ENCODE peak calls at places on chromosome 18, in nine cellular contexts. B is colonic mucosa, V is SK-N-SH, A is MM.1S, L is astrocyte, O is HepG2, H is GM12878, R is IMR-90, U is mammary epithelial cell. Q is an unnamed sample. For H3K27me3, the result is how much of the 10 kb centered on the place peaks cover.

GRCh38 chr18:22110482-22110924 is 58.9 kb upstream of the GATA6 start:
- DNase-seq in U (no peak), V (no peak), L (no peak), B (no peak), A (no peak), H (no peak), R (no peak), O (no peak), Q (peak)

GRCh38 chr18:76386071-76386470 is 109.0 kb downstream of the ZNF516 start:
- DNase-seq in R (no peak), B (no peak), A (no peak), O (no peak), U (no peak), V (no peak), H (no peak), L (no peak), Q (no peak)

GRCh38 chr18:11852048-11852341 is 782 bp downstream of the CHMP1B start:
- DNase-seq in V (no peak), R (no peak), A (no peak), U (no peak), L (no peak), H (no peak), O (no peak), B (no peak), Q (no peak)

GRCh38 chr18:7668392-7668791 is 101.3 kb downstream of the PTPRM start:
- DNase-seq in U (no peak), L (no peak), O (no peak), B (no peak), A (no peak), R (no peak), H (no peak), V (no peak), Q (no peak)

GRCh38 chr18:74897971-74898657 is 300.4 kb downstream of the ZNF407 start:
- DNase-seq in V (no peak), H (no peak), B (no peak), A (no peak), R (peak), L (peak), O (no peak), U (peak), Q (no peak)

GRCh38 chr18:74806700-74807416 is 209.2 kb downstream of the ZNF407 start:
- DNase-seq in A (peak), V (no peak), O (peak), R (peak), L (peak), H (peak), U (peak), B (no peak), Q (no peak)

GRCh38 chr18:37524546-37525301 is 40.9 kb downstream of the CELF4 start:
- DNase-seq in O (no peak), B (no peak), U (no peak), L (no peak), V (no peak), A (no peak), H (no peak), R (no peak), Q (peak)

GRCh38 chr18:10213526-10213925 is 240.9 kb upstream of the APCDD1 start:
- DNase-seq in B (no peak), H (peak), R (peak), U (peak), A (peak), O (no peak), L (no peak), V (no peak), Q (no peak)

GRCh38 chr18:77316641-77317040 is 67.0 kb downstream of the GALR1 start:
- DNase-seq in B (no peak), H (no peak), A (no peak), V (no peak), O (no peak), R (no peak), L (peak), U (peak), Q (no peak)

GRCh38 chr18:37429768-37430167 is 135.8 kb downstream of the CELF4 start:
- DNase-seq in A (no peak), R (no peak), O (no peak), H (no peak), L (no peak), B (no peak), V (no peak), U (no peak), Q (no peak)

GRCh38 chr18:59881728-59882685 is 17.8 kb upstream of the PMAIP1 start:
- DNase-seq in H (no peak), L (peak), O (peak), U (peak), B (peak), R (peak), V (no peak), A (no peak), Q (peak)

GRCh38 chr18:76672627-76673026 is 149.7 kb upstream of the ZNF236 start:
- DNase-seq in H (no peak), R (peak), L (peak), V (no peak), B (no peak), U (peak), O (no peak), A (no peak), Q (peak)

GRCh38 chr18:62976227-62976626 is 260.9 kb downstream of the PHLPP1 start:
- DNase-seq in V (no peak), H (no peak), O (no peak), R (no peak), L (no peak), B (no peak), U (peak), A (no peak), Q (no peak)

GRCh38 chr18:11752116-11752911 is 63.2 kb downstream of the GNAL start:
- DNase-seq in H (no peak), A (no peak), B (no peak), O (no peak), U (no peak), L (peak), V (peak), R (peak), Q (peak)

GRCh38 chr18:57835904-57836303 is 32.8 kb upstream of the ATP8B1 start:
- DNase-seq in B (no peak), V (no peak), L (no peak), U (no peak), A (no peak), H (no peak), O (no peak), R (no peak), Q (no peak)

GRCh38 chr18:75489493-75490190 is 62.1 kb upstream of the SMIM21 start:
- DNase-seq in R (peak), V (no peak), O (peak), H (no peak), L (peak), A (no peak), U (peak), B (no peak), Q (no peak)

GRCh38 chr18:63138469-63139340 is 180.9 kb downstream of the BCL2 start:
- DNase-seq in L (no peak), V (no peak), B (no peak), U (no peak), H (peak), R (no peak), A (peak), O (no peak), Q (peak)

GRCh38 chr18:57438669-57439616 is 3.8 kb downstream of the ONECUT2 start:
- DNase-seq in L (no peak), V (peak), R (no peak), H (no peak), U (no peak), A (no peak), O (no peak), B (no peak), Q (peak)

GRCh38 chr18:62933261-62933887 is 218.0 kb downstream of the PHLPP1 start:
- DNase-seq in B (no peak), L (no peak), A (no peak), V (no peak), O (peak), H (no peak), U (no peak), R (no peak), Q (no peak)

GRCh38 chr18:62942578-62942977 is 227.2 kb downstream of the PHLPP1 start:
- DNase-seq in R (no peak), H (no peak), B (no peak), L (no peak), O (no peak), U (peak), V (no peak), A (no peak), Q (no peak)

GRCh38 chr18:74316257-74317180 is 880 bp downstream of the C18orf63 start:
- DNase-seq in B (no peak), U (peak), H (no peak), L (peak), A (no peak), R (peak), V (no peak), O (peak), Q (no peak)

GRCh38 chr18:74488354-74488753 is 7.8 kb upstream of the CNDP2 start:
- DNase-seq in L (no peak), V (no peak), B (no peak), H (no peak), O (no peak), U (no peak), R (no peak), A (no peak), Q (no peak)

GRCh38 chr18:6917082-6917481 is 187.6 kb downstream of the ARHGAP28 start:
- DNase-seq in U (peak), V (no peak), O (no peak), A (no peak), H (no peak), B (no peak), R (peak), L (no peak), Q (peak)

GRCh38 chr18:9380571-9381390 is 46.2 kb downstream of the TWSG1 start:
- DNase-seq in R (peak), U (no peak), B (no peak), O (no peak), L (peak), A (no peak), H (no peak), V (no peak), Q (no peak)

GRCh38 chr18:58231930-58232329 is 187.9 kb downstream of the NEDD4L start:
- DNase-seq in A (no peak), R (no peak), O (peak), B (no peak), L (no peak), V (no peak), H (no peak), U (no peak), Q (no peak)

GRCh38 chr18:64202836-64203235 is 53.9 kb upstream of the LINC00305 start:
- DNase-seq in O (no peak), A (no peak), U (no peak), R (no peak), L (no peak), V (no peak), H (no peak), B (no peak), Q (no peak)

GRCh38 chr18:70190529-70190928 is 15.0 kb downstream of the RTTN start:
- DNase-seq in O (no peak), L (no peak), U (no peak), H (no peak), A (no peak), B (no peak), V (no peak), R (peak), Q (no peak)

GRCh38 chr18:72941001-72941400 is 73.2 kb upstream of the NETO1 start:
- DNase-seq in B (no peak), R (no peak), O (no peak), A (no peak), H (no peak), V (no peak), U (peak), L (no peak), Q (no peak)

GRCh38 chr18:34801769-34802168 is 91.7 kb downstream of the DTNA start:
- DNase-seq in B (no peak), L (peak), U (peak), O (no peak), V (no peak), H (no peak), A (no peak), R (peak), Q (no peak)

GRCh38 chr18:7901657-7902056 is 334.5 kb downstream of the PTPRM start:
- DNase-seq in L (no peak), O (no peak), A (no peak), U (no peak), B (no peak), H (no peak), V (no peak), R (peak), Q (no peak)

GRCh38 chr18:24111936-24112335 is 26.9 kb upstream of the CABYR start:
- DNase-seq in L (no peak), V (no peak), B (no peak), H (no peak), R (no peak), U (no peak), A (no peak), O (no peak), Q (no peak)

GRCh38 chr18:76169733-76170132 is 325.3 kb downstream of the ZNF516 start:
- DNase-seq in U (no peak), L (no peak), V (no peak), O (no peak), A (peak), R (no peak), H (no peak), B (no peak), Q (no peak)

GRCh38 chr18:40046596-40046995 is 1908.4 kb upstream of the PIK3C3 start:
- DNase-seq in U (no peak), A (no peak), H (no peak), B (no peak), L (no peak), O (no peak), V (no peak), R (no peak), Q (no peak)

GRCh38 chr18:70046796-70047195 is 99.1 kb upstream of the CD226 start:
- DNase-seq in R (no peak), U (peak), O (no peak), A (no peak), B (no peak), V (no peak), H (no peak), L (peak), Q (no peak)

GRCh38 chr18:72675394-72675793 is 131.3 kb upstream of the CBLN2 start:
- DNase-seq in B (no peak), A (no peak), L (peak), R (no peak), O (no peak), V (no peak), H (no peak), U (peak), Q (peak)

GRCh38 chr18:28079883-28080282 is 97.0 kb downstream of the CDH2 start:
- DNase-seq in A (no peak), U (no peak), R (no peak), V (no peak), L (no peak), H (no peak), B (no peak), O (no peak), Q (no peak)

GRCh38 chr18:28078298-28078697 is 98.6 kb downstream of the CDH2 start:
- DNase-seq in V (no peak), R (no peak), O (no peak), H (no peak), L (peak), A (no peak), B (no peak), U (no peak), Q (no peak)

GRCh38 chr18:28080876-28081300 is 96.0 kb downstream of the CDH2 start:
- DNase-seq in A (peak), O (no peak), B (no peak), H (no peak), U (no peak), L (peak), R (peak), V (no peak), Q (no peak)

GRCh38 chr18:28081516-28081915 is 95.4 kb downstream of the CDH2 start:
- DNase-seq in L (no peak), H (no peak), B (no peak), O (no peak), A (no peak), V (no peak), U (no peak), R (no peak), Q (no peak)

DNA sequence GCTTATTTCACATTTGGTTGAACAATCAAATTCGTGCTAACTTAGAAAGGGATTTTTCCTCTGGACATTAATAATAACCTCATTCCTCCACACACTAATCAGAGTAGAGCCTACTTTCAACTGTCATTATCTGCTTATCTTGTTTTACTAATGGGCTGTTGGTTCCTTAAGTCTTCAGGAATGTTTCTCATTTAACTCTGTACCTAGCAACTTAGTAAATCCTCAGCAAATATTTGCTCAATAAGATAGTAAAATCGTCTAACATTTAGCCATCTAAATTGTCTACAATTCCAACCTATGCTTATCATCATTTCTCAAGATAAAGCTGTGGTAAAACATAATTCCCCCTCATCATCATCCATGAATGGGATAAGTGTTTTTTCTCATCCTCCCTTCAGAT is 98.1 kb downstream of the CDH2 start:
- DNase-seq in U (no peak), R (peak), H (no peak), B (no peak), L (peak), A (no peak), V (no peak), O (no peak), Q (no peak)
- H3K9ac ChIP-seq in U (no peak), R (no peak), H (no peak), B (no peak), L (peak), A (no peak), V (no peak), O (no peak), Q (peak)

DNA sequence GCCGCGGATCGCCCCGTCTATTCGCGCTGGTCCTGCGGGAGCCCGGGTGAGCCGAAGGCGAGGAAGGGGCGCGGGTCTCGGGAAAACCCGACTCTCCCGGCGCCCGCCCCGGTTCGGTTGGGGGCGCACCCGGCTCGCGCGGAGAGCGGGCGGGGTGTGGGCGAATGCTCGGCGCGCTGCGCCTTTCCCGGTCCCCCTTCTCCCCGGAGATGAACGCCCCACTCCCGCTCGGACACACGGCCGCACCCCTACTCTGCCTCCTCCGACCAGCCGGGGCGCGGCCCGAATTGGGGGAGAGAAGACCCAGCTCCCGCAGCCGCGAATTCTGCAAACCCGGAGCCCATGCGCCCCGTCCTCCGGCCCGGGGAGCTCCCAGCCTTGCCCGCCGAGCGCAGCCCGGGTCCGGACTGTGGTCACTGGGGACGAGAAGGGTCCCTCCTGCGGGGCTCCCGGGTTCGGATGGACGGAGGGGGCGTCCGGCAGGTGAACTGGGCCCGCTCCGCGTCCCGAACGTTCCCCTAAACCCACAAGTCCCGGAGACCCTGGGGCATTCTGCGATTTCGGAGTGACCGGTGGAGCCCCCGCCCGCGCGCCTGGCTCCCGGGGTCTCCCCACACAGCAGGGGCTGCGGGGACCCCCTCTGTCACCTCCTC is 734 bp downstream of the KCNG2 start:
- DNase-seq in V (no peak), A (no peak), H (no peak), R (no peak), O (no peak), B (no peak), U (no peak), L (no peak), Q (peak)
- H3K27me3 ChIP-seq in V (half or more), A (under half), H (under half), R (under half), O (under half), B (under half), U (under half), L (under half), Q (half or more)

GRCh38 chr18:54742654-54743053 is 85.6 kb upstream of the RAB27B start:
- DNase-seq in A (no peak), O (no peak), R (peak), H (no peak), B (peak), U (peak), V (no peak), L (peak), Q (no peak)
- TF ChIP-seq CTCF in A (no peak), O (no peak), R (no peak), H (no peak), B (no peak), U (no peak), V (no peak), L (no peak), Q (no peak)

DNA sequence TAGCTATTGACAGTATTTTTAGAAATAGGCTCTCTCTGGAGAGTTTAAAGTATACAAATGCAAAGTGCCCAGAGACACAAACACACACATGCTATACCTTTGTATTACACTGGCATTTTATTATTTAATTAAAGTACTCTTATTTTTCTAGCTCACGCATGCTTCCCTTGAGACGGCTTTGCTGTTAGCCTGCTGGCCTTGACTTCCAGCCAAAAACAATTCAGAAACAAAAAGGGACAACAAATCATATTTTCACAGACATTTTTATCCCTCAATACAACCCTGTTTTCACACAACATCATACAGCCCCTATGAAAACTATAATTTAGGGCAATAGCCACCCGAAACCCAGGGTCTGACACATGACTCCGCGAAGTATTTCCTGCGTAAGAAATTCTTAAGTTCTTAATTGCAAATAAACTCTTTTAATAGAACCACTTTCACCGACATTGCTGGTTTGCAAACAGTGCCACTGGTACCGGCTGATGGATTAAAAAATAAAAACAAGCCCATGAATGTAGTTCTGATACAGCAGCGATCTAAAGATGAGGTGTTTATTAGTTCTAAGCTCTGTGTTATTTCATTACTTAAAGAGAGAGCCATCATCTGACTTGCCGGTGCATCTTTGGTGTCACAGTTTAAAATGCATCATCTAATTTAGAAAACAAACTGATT is 185.1 kb downstream of the TCF4 start:
- DNase-seq in O (no peak), H (no peak), B (no peak), L (peak), A (no peak), U (no peak), R (no peak), V (no peak), Q (no peak)
- H3K9ac ChIP-seq in O (no peak), H (no peak), B (no peak), L (peak), A (no peak), U (no peak), R (peak), V (peak), Q (no peak)

GRCh38 chr18:13464432-13465125 is 246.0 kb downstream of the LDLRAD4 start:
- DNase-seq in U (no peak), B (peak), H (peak), V (no peak), A (peak), L (peak), O (no peak), R (no peak), Q (peak)
- H3K27me3 ChIP-seq in U (under half), B (under half), H (under half), V (under half), A (under half), L (under half), O (under half), R (under half), Q (under half)

DNA sequence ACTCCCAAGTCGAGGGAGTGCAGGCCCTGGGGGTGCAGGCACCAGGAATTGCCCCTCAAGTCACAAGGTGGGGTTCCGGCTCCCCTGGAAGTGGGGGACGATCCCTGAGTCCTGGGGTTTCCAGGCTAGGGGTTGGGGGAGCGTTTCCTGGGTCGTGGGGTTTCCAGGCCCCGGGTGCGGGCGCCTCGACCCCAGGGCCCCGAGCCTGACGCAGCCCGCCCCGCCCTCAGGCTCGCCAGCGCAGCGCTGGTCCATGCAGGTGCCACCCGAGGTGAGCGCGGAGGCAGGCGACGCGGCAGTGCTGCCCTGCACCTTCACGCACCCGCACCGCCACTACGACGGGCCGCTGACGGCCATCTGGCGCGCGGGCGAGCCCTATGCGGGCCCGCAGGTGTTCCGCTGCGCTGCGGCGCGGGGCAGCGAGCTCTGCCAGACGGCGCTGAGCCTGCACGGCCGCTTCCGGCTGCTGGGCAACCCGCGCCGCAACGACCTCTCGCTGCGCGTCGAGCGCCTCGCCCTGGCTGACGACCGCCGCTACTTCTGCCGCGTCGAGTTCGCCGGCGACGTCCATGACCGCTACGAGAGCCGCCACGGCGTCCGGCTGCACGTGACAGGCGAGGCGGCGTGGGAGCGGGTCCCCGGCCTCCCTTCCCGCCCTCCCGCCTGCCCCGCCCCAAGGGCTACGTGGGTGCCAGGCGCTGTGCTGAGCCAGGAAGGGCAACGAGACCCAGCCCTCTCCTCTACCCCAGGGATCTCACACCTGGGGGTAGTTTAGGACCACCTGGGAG is 12.0 kb downstream of the SIGLEC15 start:
- DNase-seq in L (peak), U (no peak), O (no peak), H (no peak), A (no peak), R (no peak), V (peak), B (peak), Q (peak)
- TF ChIP-seq CTCF in L (no peak), U (peak), O (no peak), H (no peak), A (no peak), R (no peak), V (peak), B (no peak), Q (peak)

Q was measured in endodermal cell.